ENCODE peak calls at places on chromosomes 13 and 19, in nine cellular contexts. One of them, this sample, is unnamed.

GRCh38 chr13:114106526-114106925 is 25.9 kb downstream of the RASA3 start:
- DNase-seq in stomach: no peak
- DNase-seq in heart right ventricle: no peak
- DNase-seq in psoas muscle: no peak
- DNase-seq in hepatic stellate cell: no peak
- DNase-seq in endothelial cell: no peak
- DNase-seq in NCI-H510A treated with DMSO at 0.1 percent for 48 hours: no peak
- DNase-seq in aorta: no peak
- DNase-seq in HFFc6: no peak
- DNase-seq in this sample: no peak

GRCh38 chr19:14091885-14092462 is 1.4 kb upstream of the SAMD1 start:
- DNase-seq in stomach: no peak
- DNase-seq in heart right ventricle: no peak
- DNase-seq in psoas muscle: no peak
- DNase-seq in hepatic stellate cell: no peak
- DNase-seq in endothelial cell: no peak
- DNase-seq in NCI-H510A treated with DMSO at 0.1 percent for 48 hours: no peak
- DNase-seq in aorta: no peak
- DNase-seq in HFFc6: no peak
- DNase-seq in this sample: peak; percentile 50

GRCh38 chr19:38932425-38933179 is 1.9 kb downstream of the MRPS12 start:
- DNase-seq in stomach: no peak
- DNase-seq in heart right ventricle: no peak
- DNase-seq in psoas muscle: peak; percentile 58
- DNase-seq in hepatic stellate cell: no peak
- DNase-seq in endothelial cell: no peak
- DNase-seq in NCI-H510A treated with DMSO at 0.1 percent for 48 hours: peak; percentile 3
- DNase-seq in aorta: no peak
- DNase-seq in HFFc6: no peak
- DNase-seq in this sample: peak; percentile 55

GRCh38 chr13:102944821-102945220 is 99.0 kb downstream of the ERCC5 start:
- DNase-seq in stomach: no peak
- DNase-seq in heart right ventricle: no peak
- DNase-seq in psoas muscle: no peak
- DNase-seq in hepatic stellate cell: no peak
- DNase-seq in endothelial cell: no peak
- DNase-seq in NCI-H510A treated with DMSO at 0.1 percent for 48 hours: no peak
- DNase-seq in aorta: no peak
- DNase-seq in HFFc6: no peak
- DNase-seq in this sample: no peak

GRCh38 chr13:54953786-54954185 is 1925.2 kb downstream of the OLFM4 start:
- DNase-seq in stomach: no peak
- DNase-seq in heart right ventricle: no peak
- DNase-seq in psoas muscle: no peak
- DNase-seq in hepatic stellate cell: no peak
- DNase-seq in endothelial cell: no peak
- DNase-seq in NCI-H510A treated with DMSO at 0.1 percent for 48 hours: no peak
- DNase-seq in aorta: no peak
- DNase-seq in HFFc6: no peak
- DNase-seq in this sample: no peak

GRCh38 chr19:43560687-43561086 is 14.6 kb downstream of the XRCC1 start:
- DNase-seq in stomach: no peak
- DNase-seq in heart right ventricle: no peak
- DNase-seq in psoas muscle: no peak
- DNase-seq in hepatic stellate cell: peak; percentile 62
- DNase-seq in endothelial cell: no peak
- DNase-seq in NCI-H510A treated with DMSO at 0.1 percent for 48 hours: no peak
- DNase-seq in aorta: no peak
- DNase-seq in HFFc6: peak; percentile 13
- DNase-seq in this sample: no peak

GRCh38 chr19:47693489-47693888 is 19.7 kb upstream of the EHD2 start:
- DNase-seq in stomach: no peak
- DNase-seq in heart right ventricle: no peak
- DNase-seq in psoas muscle: peak; percentile 23
- DNase-seq in hepatic stellate cell: no peak
- DNase-seq in endothelial cell: no peak
- DNase-seq in NCI-H510A treated with DMSO at 0.1 percent for 48 hours: no peak
- DNase-seq in aorta: no peak
- DNase-seq in HFFc6: no peak
- DNase-seq in this sample: no peak

GRCh38 chr19:36577271-36577996 is 4.3 kb upstream of the ZNF529 start:
- DNase-seq in stomach: no peak
- DNase-seq in heart right ventricle: no peak
- DNase-seq in psoas muscle: no peak
- DNase-seq in hepatic stellate cell: no peak
- DNase-seq in endothelial cell: no peak
- DNase-seq in NCI-H510A treated with DMSO at 0.1 percent for 48 hours: no peak
- DNase-seq in aorta: no peak
- DNase-seq in HFFc6: no peak
- DNase-seq in this sample: no peak

GRCh38 chr19:38421856-38422255 is 4.2 kb downstream of the RASGRP4 start:
- DNase-seq in stomach: no peak
- DNase-seq in heart right ventricle: no peak
- DNase-seq in psoas muscle: no peak
- DNase-seq in hepatic stellate cell: no peak
- DNase-seq in endothelial cell: no peak
- DNase-seq in NCI-H510A treated with DMSO at 0.1 percent for 48 hours: no peak
- DNase-seq in aorta: no peak
- DNase-seq in HFFc6: no peak
- DNase-seq in this sample: no peak

GRCh38 chr19:17549088-17549740 is 6.2 kb upstream of the COLGALT1 start:
- DNase-seq in stomach: no peak
- DNase-seq in heart right ventricle: no peak
- DNase-seq in psoas muscle: no peak
- DNase-seq in hepatic stellate cell: no peak
- DNase-seq in endothelial cell: no peak
- DNase-seq in NCI-H510A treated with DMSO at 0.1 percent for 48 hours: no peak
- DNase-seq in aorta: no peak
- DNase-seq in HFFc6: no peak
- DNase-seq in this sample: no peak

GRCh38 chr13:23921451-23921888 is 24.2 kb upstream of the C1QTNF9B start:
- DNase-seq in stomach: no peak
- DNase-seq in heart right ventricle: peak; percentile 17
- DNase-seq in psoas muscle: no peak
- DNase-seq in hepatic stellate cell: no peak
- DNase-seq in endothelial cell: peak; percentile 38
- DNase-seq in NCI-H510A treated with DMSO at 0.1 percent for 48 hours: peak; percentile 14
- DNase-seq in aorta: no peak
- DNase-seq in HFFc6: peak; percentile 60
- DNase-seq in this sample: peak; percentile 65

GRCh38 chr13:97982286-97982685 is 28.8 kb downstream of the IPO5 start:
- DNase-seq in stomach: no peak
- DNase-seq in heart right ventricle: no peak
- DNase-seq in psoas muscle: no peak
- DNase-seq in hepatic stellate cell: peak; percentile 14
- DNase-seq in endothelial cell: no peak
- DNase-seq in NCI-H510A treated with DMSO at 0.1 percent for 48 hours: no peak
- DNase-seq in aorta: no peak
- DNase-seq in HFFc6: no peak
- DNase-seq in this sample: no peak

GRCh38 chr13:112905990-112906641 is 62.9 kb upstream of the MCF2L start:
- DNase-seq in stomach: peak; percentile 47
- DNase-seq in heart right ventricle: no peak
- DNase-seq in psoas muscle: no peak
- DNase-seq in hepatic stellate cell: no peak
- DNase-seq in endothelial cell: no peak
- DNase-seq in NCI-H510A treated with DMSO at 0.1 percent for 48 hours: peak; percentile 80
- DNase-seq in aorta: peak; percentile 67
- DNase-seq in HFFc6: no peak
- DNase-seq in this sample: no peak

GRCh38 chr19:16315825-16316505 is 8.7 kb upstream of the KLF2 start:
- DNase-seq in stomach: no peak
- DNase-seq in heart right ventricle: peak; percentile 77
- DNase-seq in psoas muscle: no peak
- DNase-seq in hepatic stellate cell: peak; percentile 92
- DNase-seq in endothelial cell: no peak
- DNase-seq in NCI-H510A treated with DMSO at 0.1 percent for 48 hours: no peak
- DNase-seq in aorta: no peak
- DNase-seq in HFFc6: peak; percentile 98
- DNase-seq in this sample: peak; percentile 84

GRCh38 chr19:13051581-13052165 is 51.0 kb downstream of the LYL1 start:
- DNase-seq in stomach: peak; percentile 88
- DNase-seq in heart right ventricle: no peak
- DNase-seq in psoas muscle: peak; percentile 88
- DNase-seq in hepatic stellate cell: no peak
- DNase-seq in endothelial cell: peak; percentile 67
- DNase-seq in NCI-H510A treated with DMSO at 0.1 percent for 48 hours: peak; percentile 90
- DNase-seq in aorta: peak; percentile 87
- DNase-seq in HFFc6: no peak
- DNase-seq in this sample: peak; percentile 75

GRCh38 chr19:3315676-3315973 is 50.8 kb upstream of the NFIC start:
- DNase-seq in stomach: no peak
- DNase-seq in heart right ventricle: no peak
- DNase-seq in psoas muscle: no peak
- DNase-seq in hepatic stellate cell: no peak
- DNase-seq in endothelial cell: no peak
- DNase-seq in NCI-H510A treated with DMSO at 0.1 percent for 48 hours: no peak
- DNase-seq in aorta: no peak
- DNase-seq in HFFc6: no peak
- DNase-seq in this sample: no peak

GRCh38 chr19:49637865-49638350 is 2.0 kb downstream of the RRAS start:
- DNase-seq in stomach: peak; percentile 85
- DNase-seq in heart right ventricle: peak; percentile 92
- DNase-seq in psoas muscle: peak; percentile 93
- DNase-seq in hepatic stellate cell: peak; percentile 90
- DNase-seq in endothelial cell: peak; percentile 33
- DNase-seq in NCI-H510A treated with DMSO at 0.1 percent for 48 hours: peak; percentile 13
- DNase-seq in aorta: peak; percentile 96
- DNase-seq in HFFc6: peak; percentile 73
- DNase-seq in this sample: peak; percentile 81

GRCh38 chr19:45981350-45981749 is 7.7 kb upstream of the NOVA2 start:
- DNase-seq in stomach: no peak
- DNase-seq in heart right ventricle: no peak
- DNase-seq in psoas muscle: no peak
- DNase-seq in hepatic stellate cell: no peak
- DNase-seq in endothelial cell: no peak
- DNase-seq in NCI-H510A treated with DMSO at 0.1 percent for 48 hours: no peak
- DNase-seq in aorta: no peak
- DNase-seq in HFFc6: no peak
- DNase-seq in this sample: no peak

GRCh38 chr13:81540777-81541176 is 1199.9 kb upstream of the SPRY2 start:
- DNase-seq in stomach: no peak
- DNase-seq in heart right ventricle: no peak
- DNase-seq in psoas muscle: no peak
- DNase-seq in hepatic stellate cell: no peak
- DNase-seq in endothelial cell: no peak
- DNase-seq in NCI-H510A treated with DMSO at 0.1 percent for 48 hours: no peak
- DNase-seq in aorta: no peak
- DNase-seq in HFFc6: peak; percentile 1
- DNase-seq in this sample: peak; percentile 19

GRCh38 chr13:111472559-111473460 is 152.4 kb downstream of the TEX29 start:
- DNase-seq in stomach: no peak
- DNase-seq in heart right ventricle: no peak
- DNase-seq in psoas muscle: no peak
- DNase-seq in hepatic stellate cell: no peak
- DNase-seq in endothelial cell: no peak
- DNase-seq in NCI-H510A treated with DMSO at 0.1 percent for 48 hours: no peak
- DNase-seq in aorta: no peak
- DNase-seq in HFFc6: no peak
- DNase-seq in this sample: no peak

GRCh38 chr13:35485451-35485850 is 9.0 kb upstream of the MAB21L1 start:
- DNase-seq in stomach: no peak
- DNase-seq in heart right ventricle: no peak
- DNase-seq in psoas muscle: no peak
- DNase-seq in hepatic stellate cell: no peak
- DNase-seq in endothelial cell: no peak
- DNase-seq in NCI-H510A treated with DMSO at 0.1 percent for 48 hours: peak; percentile 18
- DNase-seq in aorta: no peak
- DNase-seq in HFFc6: no peak
- DNase-seq in this sample: peak; percentile 39

GRCh38 chr19:7888145-7888825 is at the start of gene LRRC8E:
- DNase-seq in stomach: peak; percentile 79
- DNase-seq in heart right ventricle: no peak
- DNase-seq in psoas muscle: no peak
- DNase-seq in hepatic stellate cell: peak; percentile 80
- DNase-seq in endothelial cell: peak; percentile 66
- DNase-seq in NCI-H510A treated with DMSO at 0.1 percent for 48 hours: peak; percentile 72
- DNase-seq in aorta: no peak
- DNase-seq in HFFc6: peak; percentile 60
- DNase-seq in this sample: peak; percentile 62

GRCh38 chr19:3272532-3272931 is 48.1 kb downstream of the CELF5 start:
- DNase-seq in stomach: no peak
- DNase-seq in heart right ventricle: no peak
- DNase-seq in psoas muscle: no peak
- DNase-seq in hepatic stellate cell: no peak
- DNase-seq in endothelial cell: no peak
- DNase-seq in NCI-H510A treated with DMSO at 0.1 percent for 48 hours: no peak
- DNase-seq in aorta: no peak
- DNase-seq in HFFc6: no peak
- DNase-seq in this sample: no peak

GRCh38 chr13:110329798-110330461 is 22.8 kb downstream of the COL4A2 start:
- DNase-seq in stomach: no peak
- DNase-seq in heart right ventricle: no peak
- DNase-seq in psoas muscle: no peak
- DNase-seq in hepatic stellate cell: no peak
- DNase-seq in endothelial cell: no peak
- DNase-seq in NCI-H510A treated with DMSO at 0.1 percent for 48 hours: no peak
- DNase-seq in aorta: no peak
- DNase-seq in HFFc6: no peak
- DNase-seq in this sample: no peak

GRCh38 chr19:3366104-3366760 is at the start of gene NFIC:
- DNase-seq in stomach: peak; percentile 78
- DNase-seq in heart right ventricle: peak; percentile 83
- DNase-seq in psoas muscle: peak; percentile 94
- DNase-seq in hepatic stellate cell: peak; percentile 94
- DNase-seq in endothelial cell: no peak
- DNase-seq in NCI-H510A treated with DMSO at 0.1 percent for 48 hours: peak; percentile 57
- DNase-seq in aorta: peak; percentile 92
- DNase-seq in HFFc6: peak; percentile 83
- DNase-seq in this sample: peak; percentile 89

GRCh38 chr19:18173054-18173571 is 500 bp upstream of the IFI30 start:
- DNase-seq in stomach: no peak
- DNase-seq in heart right ventricle: no peak
- DNase-seq in psoas muscle: peak; percentile 80
- DNase-seq in hepatic stellate cell: peak; percentile 89
- DNase-seq in endothelial cell: no peak
- DNase-seq in NCI-H510A treated with DMSO at 0.1 percent for 48 hours: no peak
- DNase-seq in aorta: peak; percentile 87
- DNase-seq in HFFc6: no peak
- DNase-seq in this sample: no peak

GRCh38 chr19:45763691-45764294 is 5.3 kb downstream of the SIX5 start:
- DNase-seq in stomach: no peak
- DNase-seq in heart right ventricle: no peak
- DNase-seq in psoas muscle: no peak
- DNase-seq in hepatic stellate cell: no peak
- DNase-seq in endothelial cell: no peak
- DNase-seq in NCI-H510A treated with DMSO at 0.1 percent for 48 hours: no peak
- DNase-seq in aorta: no peak
- DNase-seq in HFFc6: no peak
- DNase-seq in this sample: no peak

GRCh38 chr13:94325660-94326059 is 153.8 kb downstream of the DCT start:
- DNase-seq in stomach: no peak
- DNase-seq in heart right ventricle: peak; percentile 10
- DNase-seq in psoas muscle: no peak
- DNase-seq in hepatic stellate cell: no peak
- DNase-seq in endothelial cell: no peak
- DNase-seq in NCI-H510A treated with DMSO at 0.1 percent for 48 hours: no peak
- DNase-seq in aorta: no peak
- DNase-seq in HFFc6: no peak
- DNase-seq in this sample: no peak

GRCh38 chr13:110371550-110372465 is 64.7 kb downstream of the COL4A2 start:
- DNase-seq in stomach: no peak
- DNase-seq in heart right ventricle: no peak
- DNase-seq in psoas muscle: no peak
- DNase-seq in hepatic stellate cell: no peak
- DNase-seq in endothelial cell: no peak
- DNase-seq in NCI-H510A treated with DMSO at 0.1 percent for 48 hours: no peak
- DNase-seq in aorta: peak; percentile 77
- DNase-seq in HFFc6: no peak
- DNase-seq in this sample: peak; percentile 15

GRCh38 chr13:99506632-99507031 is 5.4 kb downstream of the TM9SF2 start:
- DNase-seq in stomach: no peak
- DNase-seq in heart right ventricle: no peak
- DNase-seq in psoas muscle: no peak
- DNase-seq in hepatic stellate cell: no peak
- DNase-seq in endothelial cell: no peak
- DNase-seq in NCI-H510A treated with DMSO at 0.1 percent for 48 hours: no peak
- DNase-seq in aorta: no peak
- DNase-seq in HFFc6: no peak
- DNase-seq in this sample: no peak

This sample was measured in A673.